ENCODE peak calls at places on chromosomes 3 and 15, in four cellular contexts. S, Y, G and B are unnamed samples.

GRCh38 chr15:48595988-48596387 is 49.5 kb downstream of the FBN1 start:
- DNase-seq in S (peak), Y (no peak), G (no peak), B (no peak)

GRCh38 chr3:100261481-100261903 is 700 bp downstream of the TBC1D23 start:
- DNase-seq in S (no peak), Y (peak), G (no peak), B (no peak)

GRCh38 chr15:98842192-98842972 is 165.2 kb downstream of the PGPEP1L start:
- DNase-seq in S (no peak), Y (no peak), G (no peak), B (no peak)

GRCh38 chr3:69120879-69121464 is 1.4 kb downstream of the LMOD3 start:
- DNase-seq in S (peak), Y (peak), G (no peak), B (peak)

GRCh38 chr15:45395956-45396355 is 17.6 kb upstream of the GATM start:
- DNase-seq in S (no peak), Y (no peak), G (no peak), B (no peak)

GRCh38 chr3:159854500-159855124 is 134.0 kb upstream of the IL12A start:
- DNase-seq in S (no peak), Y (peak), G (peak), B (peak)

GRCh38 chr15:43100971-43101370 is 4.9 kb downstream of the UBR1 start:
- DNase-seq in S (no peak), Y (no peak), G (no peak), B (no peak)

GRCh38 chr3:186929186-186929585 is 1.1 kb upstream of the ST6GAL1 start:
- DNase-seq in S (no peak), Y (no peak), G (no peak), B (no peak)

GRCh38 chr3:146283796-146284485 is 33.0 kb upstream of the PLSCR4 start:
- DNase-seq in S (no peak), Y (no peak), G (no peak), B (no peak)

GRCh38 chr3:108134555-108134880 is 43.7 kb upstream of the CD47 start:
- DNase-seq in S (no peak), Y (no peak), G (no peak), B (no peak)

GRCh38 chr3:27714692-27715453 is 7.2 kb downstream of the EOMES start:
- DNase-seq in S (peak), Y (no peak), G (no peak), B (no peak)

GRCh38 chr3:69330891-69331400 is 54.9 kb downstream of the FRMD4B start:
- DNase-seq in S (no peak), Y (peak), G (no peak), B (no peak)

GRCh38 chr3:182212479-182213076 is 500.9 kb downstream of the SOX2 start:
- DNase-seq in S (no peak), Y (peak), G (no peak), B (no peak)

GRCh38 chr15:90414408-90415028 is 26.5 kb downstream of the IQGAP1 start:
- DNase-seq in S (no peak), Y (peak), G (no peak), B (no peak)

GRCh38 chr3:32500880-32501784 is 1.5 kb downstream of the CMTM6 start:
- DNase-seq in S (no peak), Y (peak), G (no peak), B (no peak)

GRCh38 chr3:41362638-41363559 is 163.6 kb downstream of the CTNNB1 start:
- DNase-seq in S (no peak), Y (peak), G (no peak), B (no peak)

GRCh38 chr15:36507458-36507857 is 72.0 kb upstream of the CDIN1 start:
- DNase-seq in S (no peak), Y (no peak), G (no peak), B (no peak)

GRCh38 chr3:5011555-5012256 is 32.5 kb downstream of the BHLHE40 start:
- DNase-seq in S (peak), Y (no peak), G (no peak), B (no peak)

GRCh38 chr3:178289544-178290160 is 246.6 kb upstream of the KCNMB2 start:
- DNase-seq in S (no peak), Y (peak), G (no peak), B (no peak)

GRCh38 chr3:96331341-96331740 is 483.1 kb upstream of the EPHA6 start:
- DNase-seq in S (no peak), Y (no peak), G (no peak), B (no peak)

GRCh38 chr3:179289295-179289694 is 33.5 kb upstream of the ZNF639 start:
- DNase-seq in S (no peak), Y (no peak), G (no peak), B (no peak)

GRCh38 chr3:161263057-161263456 is 41.9 kb downstream of the NMD3 start:
- DNase-seq in S (no peak), Y (peak), G (peak), B (no peak)

GRCh38 chr15:65083262-65083701 is 6.7 kb downstream of the KBTBD13 start:
- DNase-seq in S (no peak), Y (peak), G (no peak), B (no peak)

GRCh38 chr3:153072856-153073255 is 89.2 kb upstream of the RAP2B start:
- DNase-seq in S (no peak), Y (no peak), G (no peak), B (no peak)

GRCh38 chr3:190053919-190054672 is 66.6 kb downstream of the P3H2 start:
- DNase-seq in S (no peak), Y (peak), G (no peak), B (peak)

GRCh38 chr3:176807938-176808337 is 389.3 kb downstream of the TBL1XR1 start:
- DNase-seq in S (no peak), Y (no peak), G (no peak), B (no peak)

GRCh38 chr3:81218023-81218422 is 543.4 kb downstream of the GBE1 start:
- DNase-seq in S (no peak), Y (peak), G (no peak), B (no peak)

GRCh38 chr3:136899622-136900158 is 37.7 kb downstream of the NCK1 start:
- DNase-seq in S (no peak), Y (peak), G (no peak), B (no peak)

GRCh38 chr3:152258448-152259302 is 10.1 kb upstream of the MBNL1 start:
- DNase-seq in S (no peak), Y (peak), G (peak), B (peak)

GRCh38 chr15:34357653-34358052 is 9.3 kb downstream of the LPCAT4 start:
- DNase-seq in S (no peak), Y (no peak), G (no peak), B (no peak)

GRCh38 chr15:27336676-27337075 is 365.7 kb downstream of the GABRG3 start:
- DNase-seq in S (no peak), Y (no peak), G (no peak), B (no peak)

GRCh38 chr3:120177907-120178306 is 83.7 kb upstream of the GSK3B start:
- DNase-seq in S (no peak), Y (peak), G (no peak), B (no peak)

GRCh38 chr3:10928961-10929471 is 63.5 kb upstream of the SLC6A1 start:
- DNase-seq in S (no peak), Y (no peak), G (no peak), B (no peak)

GRCh38 chr3:39501982-39502837 is 34.7 kb downstream of the MOBP start:
- DNase-seq in S (no peak), Y (peak), G (no peak), B (no peak)

GRCh38 chr3:160163259-160163878 is 61.9 kb upstream of the C3orf80 start:
- DNase-seq in S (no peak), Y (peak), G (no peak), B (no peak)

GRCh38 chr15:43799945-43800285 is at the start of gene SERINC4:
- DNase-seq in S (no peak), Y (no peak), G (no peak), B (no peak)

GRCh38 chr15:29933043-29933442 is 110.8 kb upstream of the TJP1 start:
- DNase-seq in S (no peak), Y (no peak), G (no peak), B (no peak)

GRCh38 chr3:121490161-121490560 is 55.6 kb downstream of the POLQ start:
- DNase-seq in S (no peak), Y (no peak), G (no peak), B (no peak)

GRCh38 chr3:121493431-121493830 is 52.4 kb downstream of the POLQ start:
- DNase-seq in S (no peak), Y (no peak), G (no peak), B (no peak)

GRCh38 chr3:121491683-121492082 is 54.1 kb downstream of the POLQ start:
- DNase-seq in S (no peak), Y (no peak), G (no peak), B (no peak)

GRCh38 chr3:121483290-121483689 is 62.5 kb downstream of the POLQ start:
- DNase-seq in S (no peak), Y (peak), G (no peak), B (no peak)

DNA sequence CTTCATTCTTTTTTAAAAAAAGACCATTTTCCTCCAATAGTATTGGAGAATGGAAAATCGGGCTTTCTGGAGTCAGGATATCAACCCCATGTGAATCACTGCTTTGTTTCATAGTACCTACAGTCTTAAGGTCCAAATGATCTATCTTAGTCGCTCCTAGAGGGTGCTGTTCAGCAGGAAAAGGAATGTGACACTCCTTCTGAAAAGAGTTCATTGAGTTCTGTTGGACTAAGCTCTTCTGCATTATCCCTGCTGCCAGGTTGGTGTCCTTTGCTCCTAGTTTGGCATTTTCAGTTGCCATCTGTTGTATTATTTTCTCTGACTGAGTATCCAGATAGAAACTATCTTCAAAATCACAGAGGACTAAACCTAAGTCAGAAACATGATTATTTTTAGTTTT is 57.2 kb downstream of the POLQ start:
- DNase-seq in S (no peak), Y (no peak), G (no peak), B (no peak)
- TF ChIP-seq CTCF in S (no peak), Y (peak), G (peak), B (no peak)

GRCh38 chr3:12458901-12459300 is 25.4 kb upstream of the TSEN2 start:
- DNase-seq in S (no peak), Y (peak), G (no peak), B (no peak)
- TF ChIP-seq CTCF in S (no peak), Y (peak), G (no peak), B (no peak)

GRCh38 chr3:128163432-128163831 is 10.2 kb downstream of the EEFSEC start:
- DNase-seq in S (no peak), Y (no peak), G (no peak), B (no peak)
- TF ChIP-seq CTCF in S (no peak), Y (no peak), G (no peak), B (no peak)

DNA sequence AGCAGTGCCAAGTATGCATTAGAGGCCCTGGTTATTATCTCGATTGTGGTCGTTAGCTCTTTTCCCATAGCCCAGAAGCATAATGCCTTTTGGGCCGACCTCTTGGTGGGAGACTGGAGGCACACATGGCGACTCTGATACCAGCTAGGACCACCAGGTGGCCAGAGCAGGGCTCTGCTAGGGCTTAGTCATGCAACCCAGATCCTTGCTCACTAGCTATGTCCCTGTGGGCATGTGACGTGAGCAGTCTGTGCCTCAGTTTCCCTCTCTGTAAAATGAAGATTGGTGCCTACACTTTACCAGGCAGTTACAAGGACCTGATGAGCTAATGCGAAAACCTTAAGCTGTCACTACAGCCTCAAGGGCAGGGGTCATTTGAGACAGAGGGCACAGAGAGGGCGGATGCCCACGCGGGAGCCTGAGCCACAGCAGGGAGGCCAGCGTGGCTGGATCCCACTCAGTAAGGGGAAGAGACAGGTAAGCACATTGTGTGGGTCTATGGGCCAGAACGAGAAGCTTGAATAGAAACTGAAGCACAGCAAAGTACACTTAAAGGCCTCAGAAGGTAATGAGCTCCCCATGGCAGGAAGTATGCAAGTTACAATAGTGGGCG is 8.8 kb downstream of the KLF15 start:
- DNase-seq in S (no peak), Y (peak), G (no peak), B (no peak)
- TF ChIP-seq CTCF in S (peak), Y (peak), G (no peak), B (no peak)

GRCh38 chr15:74053941-74054529 is 28.3 kb downstream of the GOLGA6A start:
- DNase-seq in S (peak), Y (peak), G (peak), B (peak)
- TF ChIP-seq CTCF in S (peak), Y (peak), G (peak), B (peak)

DNA sequence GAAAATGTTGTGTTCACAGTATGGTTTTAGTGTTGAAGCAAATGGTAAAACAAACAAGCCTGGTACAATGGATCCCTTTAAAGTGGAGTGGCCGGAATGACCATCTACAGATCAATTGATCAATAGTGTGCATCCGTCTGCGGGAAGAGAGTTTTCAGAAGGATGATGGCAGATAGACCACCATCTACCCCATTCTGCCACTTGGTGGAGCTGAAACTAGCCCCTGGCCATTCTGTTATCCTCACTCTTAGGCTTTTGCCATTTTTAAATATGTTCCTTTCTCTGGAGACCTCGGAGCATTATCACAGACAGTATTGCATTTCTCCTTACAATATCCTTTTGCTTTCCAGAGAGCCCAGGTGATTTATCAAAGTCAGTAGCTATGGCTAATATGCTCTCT is 258.9 kb upstream of the CFAP20DC start:
- DNase-seq in S (no peak), Y (no peak), G (no peak), B (no peak)
- TF ChIP-seq CTCF in S (no peak), Y (peak), G (peak), B (no peak)

GRCh38 chr15:62088361-62088693 is 21.6 kb downstream of the C2CD4A start:
- DNase-seq in S (no peak), Y (no peak), G (no peak), B (no peak)
- TF ChIP-seq CTCF in S (no peak), Y (no peak), G (no peak), B (no peak)

GRCh38 chr15:80835338-80835737 is 56.2 kb downstream of the CEMIP start:
- DNase-seq in S (no peak), Y (no peak), G (no peak), B (no peak)
- TF ChIP-seq CTCF in S (no peak), Y (peak), G (peak), B (peak)

DNA sequence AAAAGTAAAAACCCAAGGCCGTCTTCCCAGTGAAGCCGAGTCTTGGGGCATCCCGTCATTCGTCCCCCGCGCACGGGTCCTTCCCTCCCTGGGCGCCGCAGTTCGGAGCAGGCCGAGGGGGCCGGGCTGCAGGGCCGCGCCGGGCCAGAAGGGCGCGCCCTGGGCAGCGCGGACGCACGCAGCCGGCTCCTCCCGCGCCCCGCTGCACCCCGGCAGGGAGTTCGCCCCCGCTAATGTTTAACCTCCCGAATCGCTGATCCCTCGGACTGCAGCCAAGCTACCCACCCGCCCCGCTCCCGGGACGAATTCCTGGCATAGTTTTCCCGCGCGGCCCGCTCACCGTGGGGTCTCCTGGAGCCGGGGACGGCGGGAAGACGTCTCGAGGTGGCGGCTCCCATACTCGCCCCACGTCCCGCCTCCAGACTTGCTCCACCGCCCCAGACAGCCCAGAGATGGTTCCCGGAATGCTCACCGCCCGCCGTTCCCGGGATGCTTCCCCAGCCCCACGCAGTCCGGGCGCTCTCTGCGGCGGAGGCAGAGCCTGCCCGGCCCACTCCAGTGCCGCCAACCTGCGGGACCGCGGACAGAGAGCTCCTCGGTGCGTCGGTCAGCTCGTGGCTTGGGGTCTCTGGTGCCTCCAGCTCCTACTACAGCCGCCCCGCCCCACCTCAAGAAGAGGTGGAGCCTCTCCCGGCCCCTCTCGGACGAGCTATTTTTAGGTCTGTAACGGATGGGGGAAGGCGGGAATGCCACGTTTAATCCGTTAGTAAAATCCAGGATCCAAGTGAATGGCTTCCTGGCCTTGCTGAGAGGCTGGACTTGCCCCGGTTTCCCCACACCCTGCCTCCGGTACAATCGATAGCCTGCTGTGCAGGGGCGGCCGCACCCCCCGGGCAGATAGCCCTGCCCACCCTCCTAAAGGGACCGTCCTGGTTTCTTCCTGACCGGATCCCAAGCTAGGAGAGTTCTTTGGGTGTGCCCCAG is at the start of gene DZIP1L:
- DNase-seq in S (peak), Y (peak), G (no peak), B (peak)
- TF ChIP-seq CTCF in S (peak), Y (peak), G (peak), B (peak)

GRCh38 chr3:53255775-53256703 is at the start of gene TKT:
- DNase-seq in S (peak), Y (peak), G (no peak), B (peak)
- TF ChIP-seq CTCF in S (no peak), Y (no peak), G (no peak), B (no peak)